ENCODE peak calls at places on chromosome 9, in seven cellular contexts. S is body of pancreas, I is iris pigment epithelial cell, O is neural progenitor cell, E is pancreas, X is anterior cingulate cortex, Q is T-helper 1 cell. Z is an unnamed sample.

GRCh38 chr9:126860077-126860756 is at the start of gene ZBTB34:
- DNase-seq in I (peak), E (peak), X (no peak), Q (peak), S (peak), O (peak), Z (peak)

GRCh38 chr9:113624721-113625120 is 161.2 kb downstream of the RGS3 start:
- DNase-seq in Q (no peak), O (no peak), X (no peak), S (no peak), I (no peak), E (no peak), Z (no peak)

GRCh38 chr9:135087489-135087791 is at the start of gene OLFM1:
- DNase-seq in E (peak), I (peak), X (peak), Q (no peak), S (peak), O (peak), Z (peak)

GRCh38 chr9:137083418-137084004 is 3.3 kb upstream of the MAN1B1 start:
- DNase-seq in O (peak), X (no peak), I (peak), E (no peak), S (peak), Q (no peak), Z (peak)

GRCh38 chr9:120071760-120072159 is 508.2 kb downstream of the CDK5RAP2 start:
- DNase-seq in Q (no peak), E (no peak), O (no peak), X (no peak), S (no peak), I (no peak), Z (no peak)

GRCh38 chr9:69186841-69187611 is 12.9 kb downstream of the TJP2 start:
- DNase-seq in O (no peak), X (no peak), E (no peak), S (peak), Q (no peak), I (peak), Z (no peak)

GRCh38 chr9:13284011-13284410 is 4.5 kb upstream of the MPDZ start:
- DNase-seq in O (no peak), X (no peak), S (no peak), E (no peak), Q (no peak), I (peak), Z (no peak)

GRCh38 chr9:125807065-125807464 is 59.9 kb downstream of the PBX3 start:
- DNase-seq in S (no peak), Q (no peak), I (peak), O (no peak), X (no peak), E (no peak), Z (no peak)

GRCh38 chr9:126531035-126531571 is 82.6 kb upstream of the LMX1B start:
- DNase-seq in S (no peak), X (no peak), I (no peak), O (no peak), E (no peak), Q (no peak), Z (no peak)

GRCh38 chr9:34577635-34578240 is 11.8 kb downstream of the CNTFR start:
- DNase-seq in O (peak), S (no peak), X (no peak), I (no peak), Q (no peak), E (peak), Z (no peak)

GRCh38 chr9:109875495-109875894 is 95.5 kb downstream of the PALM2AKAP2 start:
- DNase-seq in X (no peak), E (no peak), I (no peak), O (no peak), S (no peak), Q (no peak), Z (no peak)

GRCh38 chr9:3281399-3281798 is 244.4 kb downstream of the RFX3 start:
- DNase-seq in Q (no peak), I (no peak), E (no peak), O (no peak), S (no peak), X (no peak), Z (no peak)

GRCh38 chr9:121604242-121604641 is 47.2 kb upstream of the DAB2IP start:
- DNase-seq in I (no peak), S (peak), E (no peak), O (no peak), X (no peak), Q (no peak), Z (no peak)

GRCh38 chr9:27426717-27427645 is 97.1 kb upstream of the IFNK start:
- DNase-seq in I (peak), S (no peak), O (peak), E (no peak), X (no peak), Q (no peak), Z (no peak)

Z was measured in transverse colon.